ENCODE peak calls at places on chromosomes 12 and 14, in five cellular contexts. S is thyroid gland, M is Peyer's patch, U is heart left ventricle, H is uterus. D is an unnamed sample.

GRCh38 chr12:31853977-31854376 is 105.2 kb upstream of the RESF1 start:
- DNase-seq in U (no peak), H (no peak), M (no peak), S (no peak), D (no peak)

GRCh38 chr14:78631551-78631950 is 461.4 kb downstream of the NRXN3 start:
- DNase-seq in H (no peak), M (no peak), U (no peak), S (no peak), D (no peak)

GRCh38 chr12:70106347-70106746 is 136.9 kb upstream of the CNOT2 start:
- DNase-seq in U (no peak), S (no peak), M (no peak), H (no peak), D (no peak)

GRCh38 chr12:79547735-79548347 is 142.9 kb downstream of the PAWR start:
- DNase-seq in M (peak; percentile 58), U (no peak), S (peak; percentile 28), H (no peak), D (peak; percentile 51)

GRCh38 chr14:33068626-33069025 is 129.9 kb downstream of the NPAS3 start:
- DNase-seq in H (no peak), M (no peak), U (no peak), S (no peak), D (no peak)

GRCh38 chr14:52840916-52841315 is 49.5 kb upstream of the GNPNAT1 start:
- DNase-seq in M (no peak), U (peak; percentile 42), H (no peak), S (peak; percentile 11), D (no peak)

GRCh38 chr12:75766263-75767160 is 255.1 kb upstream of the KRR1 start:
- DNase-seq in H (no peak), M (no peak), S (peak; percentile 67), U (no peak), D (no peak)

GRCh38 chr12:107732365-107732764 is 28.6 kb downstream of the PRDM4 start:
- DNase-seq in U (no peak), S (no peak), M (no peak), H (no peak), D (no peak)

GRCh38 chr12:89247541-89247942 is 104.8 kb downstream of the DUSP6 start:
- DNase-seq in H (no peak), U (no peak), S (no peak), M (no peak), D (no peak)

GRCh38 chr12:93273834-93274705 is 103.7 kb upstream of the NUDT4 start:
- DNase-seq in M (no peak), U (no peak), S (no peak), H (no peak), D (no peak)

GRCh38 chr14:56795284-56795622 is 15.0 kb downstream of the OTX2 start:
- DNase-seq in U (no peak), M (no peak), S (no peak), H (no peak), D (no peak)

GRCh38 chr12:48350249-48351021 is at the start of gene ZNF641:
- DNase-seq in U (peak; percentile 91), S (peak; percentile 85), M (peak; percentile 91), H (peak; percentile 75), D (peak; percentile 84)

GRCh38 chr12:124230789-124231188 is 64.1 kb upstream of the RFLNA start:
- DNase-seq in H (no peak), U (no peak), S (no peak), M (no peak), D (no peak)

GRCh38 chr14:72590577-72590976 is 303.3 kb downstream of the DPF3 start:
- DNase-seq in S (no peak), M (peak; percentile 66), U (no peak), H (no peak), D (no peak)

GRCh38 chr12:39071611-39072010 is 166.2 kb upstream of the CPNE8 start:
- DNase-seq in M (no peak), S (no peak), H (no peak), U (no peak), D (no peak)

GRCh38 chr12:22160396-22161003 is 114.5 kb downstream of the CMAS start:
- DNase-seq in H (no peak), S (no peak), M (no peak), U (no peak), D (no peak)

GRCh38 chr12:54017027-54017788 is 8.4 kb downstream of the HOXC8 start:
- DNase-seq in M (no peak), H (no peak), S (no peak), U (no peak), D (no peak)

GRCh38 chr12:105741786-105742566 is 396.8 kb downstream of the NUAK1 start:
- DNase-seq in M (no peak), U (peak; percentile 55), S (no peak), H (no peak), D (no peak)

GRCh38 chr12:13702401-13702800 is 279.0 kb downstream of the GRIN2B start:
- DNase-seq in S (no peak), U (no peak), H (no peak), M (no peak), D (no peak)

GRCh38 chr12:102680296-102680695 is 199.9 kb upstream of the IGF1 start:
- DNase-seq in S (no peak), H (no peak), U (no peak), M (no peak), D (no peak)

GRCh38 chr14:67911506-67911905 is 91.9 kb downstream of the RAD51B start:
- DNase-seq in S (no peak), M (no peak), H (no peak), U (no peak), D (no peak)

GRCh38 chr14:57390037-57390805 is at the start of gene NAA30:
- DNase-seq in H (peak; percentile 92), M (peak; percentile 98), S (peak; percentile 97), U (peak; percentile 96), D (peak; percentile 93)

GRCh38 chr14:65035049-65035448 is 48.4 kb downstream of the FNTB start:
- DNase-seq in S (peak; percentile 19), H (peak; percentile 47), U (no peak), M (no peak), D (no peak)

GRCh38 chr14:24056800-24057184 is 5.0 kb downstream of the CARMIL3 start:
- DNase-seq in H (no peak), M (no peak), S (no peak), U (no peak), D (no peak)

GRCh38 chr12:59164991-59165718 is 244.9 kb upstream of the LRIG3 start:
- DNase-seq in M (no peak), H (no peak), U (no peak), S (no peak), D (peak; percentile 6)

GRCh38 chr14:76293221-76293620 is 82.7 kb upstream of the ESRRB start:
- DNase-seq in S (no peak), H (no peak), U (no peak), M (no peak), D (no peak)

GRCh38 chr14:104932676-104933631 is 8.3 kb downstream of the PLD4 start:
- DNase-seq in S (peak; percentile 84), H (peak; percentile 93), U (peak; percentile 88), M (peak; percentile 91), D (peak; percentile 79)

GRCh38 chr14:77763978-77764377 is 3.0 kb upstream of the SNW1 start:
- DNase-seq in H (no peak), M (no peak), S (no peak), U (no peak), D (no peak)

GRCh38 chr12:116323696-116324386 is 46.3 kb upstream of the MED13L start:
- DNase-seq in M (no peak), H (no peak), U (no peak), S (no peak), D (no peak)
- TF ChIP-seq POLR2A in M (no peak), H (no peak), U (no peak), S (no peak), D (no peak)

GRCh38 chr14:103629503-103630121 is 601 bp downstream of the KLC1 start:
- DNase-seq in M (peak; percentile 71), H (peak; percentile 56), U (peak; percentile 77), S (peak; percentile 53), D (peak; percentile 54)

GRCh38 chr14:103627073-103628025 is 1.7 kb upstream of the KLC1 start:
- DNase-seq in U (no peak), H (no peak), S (peak; percentile 9), M (no peak), D (no peak)

GRCh38 chr14:103626150-103626850 is 2.7 kb upstream of the KLC1 start:
- DNase-seq in U (no peak), H (no peak), M (no peak), S (peak; percentile 88), D (no peak)

GRCh38 chr14:103628684-103629502 is at the start of gene KLC1:
- DNase-seq in S (peak; percentile 81), U (peak; percentile 88), H (peak; percentile 89), M (peak; percentile 92), D (peak; percentile 92)

DNA sequence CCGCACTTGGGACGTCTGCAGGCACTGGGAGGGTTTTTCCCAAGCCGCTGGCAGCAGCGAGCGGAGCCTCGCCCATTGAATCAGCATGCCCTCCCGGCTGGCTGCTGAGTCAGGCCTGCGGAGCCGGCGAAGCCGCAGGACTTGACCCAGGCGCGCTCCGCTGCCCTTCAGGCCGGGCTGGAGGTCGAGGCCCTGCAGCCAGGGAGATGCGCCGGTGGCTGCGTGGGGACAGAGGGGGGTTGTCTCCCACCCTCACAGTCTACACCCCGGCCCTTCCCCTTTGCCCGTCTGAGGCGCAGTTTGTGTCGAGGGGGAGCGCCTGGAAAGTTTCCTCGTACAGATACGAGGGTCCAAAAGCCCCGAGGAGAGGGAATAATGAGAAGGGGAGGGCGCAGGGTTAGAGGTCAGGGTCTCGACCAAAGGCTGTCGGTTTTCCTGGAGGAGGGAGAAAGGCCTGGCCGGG is 759 bp upstream of the KLC1 start:
- DNase-seq in S (peak; percentile 88), H (peak; percentile 71), M (peak; percentile 89), U (peak; percentile 86), D (peak; percentile 88)
- TF ChIP-seq POLR2A in S (peak; percentile 27), H (peak; percentile 62), M (peak; percentile 83), U (no peak), D (peak; percentile 73)

DNA sequence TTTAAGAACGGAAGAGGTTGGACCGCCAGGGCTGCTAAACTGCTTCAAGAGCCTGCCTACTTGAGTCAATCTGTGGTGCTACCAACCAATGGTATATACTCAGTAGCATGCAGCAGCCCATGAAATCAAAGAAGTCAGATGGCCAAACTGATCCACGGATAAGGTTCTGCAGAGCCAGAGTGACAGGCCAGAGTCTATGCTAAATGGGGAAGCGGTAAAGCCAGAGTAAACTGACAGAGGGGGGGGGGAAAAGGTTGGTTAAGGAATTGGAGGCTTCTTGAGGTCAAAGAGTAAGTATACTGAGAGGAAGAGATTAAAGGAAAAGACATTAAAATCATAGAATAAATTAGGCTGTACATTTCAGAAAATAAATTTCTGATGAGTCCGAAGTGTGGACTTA is 15.4 kb upstream of the SLC6A13 start:
- DNase-seq in S (no peak), U (no peak), H (no peak), M (no peak), D (no peak)
- TF ChIP-seq POLR2A in S (no peak), U (no peak), H (no peak), M (no peak), D (no peak)

DNA sequence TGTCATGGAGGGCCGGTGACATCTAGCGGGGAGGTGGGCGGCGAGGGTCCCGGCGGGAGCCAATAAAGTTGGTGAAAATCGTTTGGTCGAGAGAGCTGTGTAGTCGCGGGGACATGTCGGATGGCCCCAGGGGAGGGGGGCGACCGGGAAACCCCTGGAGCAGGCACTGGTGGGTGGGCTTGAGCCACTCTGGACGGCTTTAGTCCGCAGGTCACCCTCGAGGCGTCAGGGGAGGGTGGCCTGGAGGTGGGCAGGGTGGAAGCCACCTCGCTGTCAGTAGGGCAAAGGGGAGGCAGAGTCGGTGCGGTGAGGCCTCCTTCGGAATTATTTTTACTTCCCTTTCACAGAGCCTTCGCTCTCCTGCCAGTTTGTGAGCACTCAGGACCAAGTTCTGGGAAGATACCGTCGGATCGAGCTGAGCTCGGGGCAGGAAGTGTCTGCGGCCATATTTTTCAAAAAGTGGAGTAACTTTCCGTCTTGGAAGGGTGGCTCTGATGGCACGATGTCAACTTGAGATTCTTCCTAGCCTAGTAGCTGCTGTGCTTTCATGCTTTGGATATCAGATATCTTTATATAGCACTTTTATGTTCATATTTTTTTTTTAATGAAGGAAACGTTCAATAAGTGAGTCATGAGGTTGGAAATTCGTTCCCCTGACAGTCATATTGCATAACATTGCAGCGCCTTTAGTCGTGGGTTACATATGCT is 28.2 kb downstream of the WBP11 start:
- DNase-seq in U (peak; percentile 44), S (peak; percentile 51), H (peak; percentile 53), M (peak; percentile 68), D (peak; percentile 70)
- TF ChIP-seq POLR2A in U (no peak), S (peak; percentile 17), H (peak; percentile 6), M (peak; percentile 40), D (no peak)

D was measured in erythroblast.